ENCODE peak calls at places on chromosomes 2 and 18, in ten cellular contexts. L is progenitor cell of endocrine pancreas, D is breast epithelium, C is A549, X is retinal pigment epithelial cell, B is GM12865, I is GM23338, N is B cell, M is neural progenitor cell, T is dorsolateral prefrontal cortex. U is an unnamed sample.

GRCh38 chr2:162490052-162490717 is 146.3 kb downstream of the GCA start:
- DNase-seq in N (no peak), M (no peak), I (no peak), D (no peak), L (no peak), X (no peak), B (peak; percentile 42), T (no peak), C (no peak), U (no peak)

GRCh38 chr2:161992526-161992925 is 81.5 kb downstream of the DPP4 start:
- DNase-seq in D (no peak), T (no peak), M (no peak), B (peak; percentile 17), N (no peak), I (no peak), X (no peak), C (no peak), L (no peak), U (no peak)

GRCh38 chr2:16407358-16407757 is 258.3 kb downstream of the CYRIA start:
- DNase-seq in L (no peak), N (no peak), I (no peak), X (no peak), C (no peak), B (no peak), D (no peak), M (peak; percentile 13), T (no peak), U (no peak)

GRCh38 chr2:70557171-70557838 is 3.7 kb upstream of the TGFA start:
- DNase-seq in B (no peak), D (no peak), L (no peak), M (no peak), N (no peak), T (peak; percentile 55), X (no peak), I (no peak), C (no peak), U (no peak)

GRCh38 chr2:160942505-160943125 is 217.6 kb upstream of the TANK start:
- DNase-seq in N (no peak), T (no peak), I (peak; percentile 15), L (no peak), X (no peak), M (no peak), D (no peak), C (no peak), B (no peak), U (no peak)

GRCh38 chr2:135072125-135072997 is 20.3 kb downstream of the RAB3GAP1 start:
- DNase-seq in M (peak; percentile 9), N (no peak), B (no peak), I (peak; percentile 41), T (no peak), X (no peak), D (no peak), L (no peak), C (peak; percentile 31), U (no peak)

GRCh38 chr2:236536727-236537398 is 32.8 kb upstream of the ACKR3 start:
- DNase-seq in M (no peak), D (no peak), I (no peak), C (no peak), X (no peak), T (no peak), B (peak; percentile 74), N (peak; percentile 67), L (no peak), U (no peak)

GRCh38 chr2:179974743-179975142 is 32.4 kb downstream of the CWC22 start:
- DNase-seq in B (no peak), I (no peak), T (no peak), M (no peak), D (no peak), N (no peak), L (no peak), C (no peak), X (peak; percentile 8), U (no peak)

GRCh38 chr2:23164173-23164572 is 220.8 kb upstream of the KLHL29 start:
- DNase-seq in B (no peak), L (no peak), C (no peak), D (no peak), M (no peak), T (no peak), X (no peak), N (no peak), I (no peak), U (no peak)

GRCh38 chr18:551404-552061 is 28.6 kb upstream of the CETN1 start:
- DNase-seq in X (no peak), D (no peak), N (no peak), B (peak; percentile 35), T (no peak), L (no peak), I (no peak), C (no peak), M (no peak), U (no peak)

GRCh38 chr2:190648289-190649034 is 421 bp upstream of the NAB1 start:
- DNase-seq in M (peak; percentile 85), B (peak; percentile 88), X (peak; percentile 36), L (peak; percentile 55), T (peak; percentile 83), D (peak; percentile 74), C (peak; percentile 89), N (peak; percentile 90), I (peak; percentile 76), U (peak; percentile 69)

GRCh38 chr2:47014564-47015051 is 99.0 kb upstream of the MCFD2 start:
- DNase-seq in I (no peak), C (no peak), X (no peak), D (no peak), N (no peak), L (no peak), B (no peak), M (no peak), T (peak; percentile 78), U (no peak)

GRCh38 chr2:47013383-47013782 is 97.8 kb upstream of the MCFD2 start:
- DNase-seq in T (no peak), M (no peak), C (no peak), B (no peak), L (no peak), X (no peak), D (no peak), N (no peak), I (no peak), U (no peak)

GRCh38 chr2:47016172-47016913 is 100.7 kb upstream of the MCFD2 start:
- DNase-seq in B (no peak), L (no peak), X (no peak), I (peak; percentile 57), M (peak; percentile 51), C (peak; percentile 82), D (no peak), N (no peak), T (no peak), U (no peak)

GRCh38 chr2:47015730-47016129 is 100.1 kb upstream of the MCFD2 start:
- DNase-seq in C (no peak), B (no peak), T (no peak), I (no peak), X (no peak), L (no peak), D (no peak), N (no peak), M (no peak), U (no peak)

GRCh38 chr2:47015206-47015605 is 99.6 kb upstream of the MCFD2 start:
- DNase-seq in M (no peak), T (no peak), L (no peak), D (no peak), N (no peak), I (no peak), B (no peak), C (peak; percentile 46), X (no peak), U (no peak)
- TF ChIP-seq CTCF in M (no peak), T (no peak), L (no peak), D (no peak), N (no peak), I (no peak), B (no peak), C (peak; percentile 45), X (peak; percentile 36), U (no peak)

DNA sequence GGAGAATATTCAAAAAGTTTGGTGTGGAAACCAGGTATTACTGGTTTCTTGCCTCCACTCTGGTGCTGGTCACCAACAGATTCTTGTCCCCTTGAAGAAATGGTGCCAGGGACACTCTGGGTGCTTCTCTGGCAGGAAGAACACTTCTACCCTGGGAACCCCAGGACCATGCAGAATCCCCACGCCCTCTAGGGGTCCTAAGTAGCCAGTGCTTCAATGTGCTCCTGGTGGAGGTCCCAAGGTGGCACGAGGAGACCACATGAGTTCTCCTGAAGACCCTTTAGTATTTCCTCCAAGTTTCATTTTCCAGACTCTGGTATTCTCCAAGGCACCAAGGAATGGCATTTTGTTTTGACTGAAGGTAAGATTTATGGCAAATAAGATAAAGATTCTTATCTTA is 380.6 kb downstream of the TSN start:
- DNase-seq in B (peak; percentile 51), X (no peak), T (no peak), L (no peak), C (peak; percentile 33), M (peak; percentile 47), I (peak; percentile 76), D (no peak), N (no peak), U (no peak)
- TF ChIP-seq CTCF in B (peak; percentile 32), X (peak; percentile 47), T (no peak), L (peak; percentile 50), C (peak; percentile 25), M (peak; percentile 48), I (peak; percentile 66), D (no peak), N (no peak), U (peak; percentile 54)

DNA sequence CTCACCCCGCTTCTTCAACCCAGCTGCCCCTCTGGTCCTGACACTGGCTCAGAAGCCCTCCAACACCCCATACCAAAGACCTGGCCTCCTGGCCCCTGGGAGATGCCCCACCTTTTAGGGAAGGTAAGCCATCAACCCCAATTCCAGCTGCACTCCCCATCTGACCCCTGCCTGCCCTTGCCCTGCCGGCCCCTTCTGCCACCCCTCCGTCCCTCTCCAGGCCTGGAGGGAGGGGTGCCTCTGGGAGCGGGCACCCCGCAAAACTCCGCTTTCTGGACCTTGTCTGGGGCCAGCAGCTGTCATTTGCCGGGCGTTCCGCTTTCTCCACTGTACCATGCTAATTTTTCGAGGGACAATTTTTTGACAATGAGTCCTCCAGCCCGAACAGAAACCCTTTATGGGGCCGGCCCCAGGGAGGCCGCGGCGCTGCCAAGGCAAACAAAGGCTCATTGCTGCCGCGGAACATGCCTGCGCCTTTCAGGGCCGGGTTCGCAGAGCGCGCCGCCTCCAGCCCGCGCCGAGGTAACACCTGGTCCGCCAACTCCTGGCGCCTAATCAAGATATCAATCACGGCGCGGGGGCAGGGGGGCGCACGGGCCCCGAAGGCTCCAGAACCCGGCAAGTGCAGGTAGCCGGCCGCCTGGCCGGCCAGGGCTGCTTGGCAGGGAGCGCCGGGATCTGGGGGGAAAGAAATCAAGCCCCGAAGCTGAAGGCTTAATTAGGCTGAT is 96.0 kb downstream of the INHBB start:
- DNase-seq in C (no peak), N (no peak), X (no peak), M (peak; percentile 85), I (peak; percentile 78), D (peak; percentile 77), T (peak; percentile 73), B (no peak), L (peak; percentile 41), U (peak; percentile 33)
- TF ChIP-seq CTCF in C (no peak), N (no peak), X (no peak), M (peak; percentile 4), I (no peak), D (no peak), T (no peak), B (no peak), L (peak; percentile 18), U (no peak)

DNA sequence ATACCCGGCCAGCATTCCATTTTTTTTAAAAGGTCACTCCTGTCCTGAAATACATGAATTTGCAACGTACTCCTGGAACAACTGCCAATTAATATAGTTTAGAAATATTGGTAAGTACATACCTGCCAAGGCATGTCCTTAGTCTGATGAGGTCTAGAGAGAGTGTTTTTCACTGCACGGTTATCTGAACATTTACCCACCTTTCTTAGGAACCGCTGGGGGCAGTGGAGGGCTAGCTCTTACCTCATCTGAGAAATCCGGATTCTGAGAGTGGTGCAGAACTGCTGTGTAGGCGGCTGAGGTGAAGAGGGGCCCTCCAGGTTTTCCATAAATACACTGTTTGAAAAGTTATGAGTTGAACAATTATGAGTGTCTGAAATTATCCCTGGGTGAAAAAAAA is 133.1 kb upstream of the CCDC195 start:
- DNase-seq in M (peak; percentile 17), D (no peak), B (no peak), I (peak; percentile 44), T (no peak), N (no peak), L (no peak), C (peak; percentile 14), X (no peak), U (no peak)
- TF ChIP-seq CTCF in M (peak; percentile 37), D (no peak), B (no peak), I (peak; percentile 26), T (no peak), N (no peak), L (peak; percentile 27), C (no peak), X (peak; percentile 35), U (no peak)

U was measured in endothelial cell.